ENCODE peak calls at places on chromosomes 1 and 21, in four cellular contexts. One of them, this sample, is unnamed.
A peak's percentile ranks its signal among the peaks of the same experiment; 100 is the strongest.

GRCh38 chr1:17752356-17752755 is 2.8 kb upstream of the ACTL8 start:
- DNase-seq in nephron progenitor cell: no peak
- DNase-seq in heart right ventricle: no peak
- DNase-seq in activated naive CD8-positive, alpha-beta T cell treated with anti-CD3 and anti-CD28 coated beads for 36 hours: no peak
- DNase-seq in this sample: no peak

GRCh38 chr1:183306317-183307042 is 111.7 kb downstream of the NMNAT2 start:
- DNase-seq in nephron progenitor cell: no peak
- DNase-seq in heart right ventricle: peak; percentile 39
- DNase-seq in activated naive CD8-positive, alpha-beta T cell treated with anti-CD3 and anti-CD28 coated beads for 36 hours: no peak
- DNase-seq in this sample: peak; percentile 46

GRCh38 chr1:156881663-156882062 is 11.9 kb upstream of the PEAR1 start:
- DNase-seq in nephron progenitor cell: no peak
- DNase-seq in heart right ventricle: no peak
- DNase-seq in activated naive CD8-positive, alpha-beta T cell treated with anti-CD3 and anti-CD28 coated beads for 36 hours: no peak
- DNase-seq in this sample: no peak

GRCh38 chr1:94081566-94082344 is 39.2 kb downstream of the ABCA4 start:
- DNase-seq in nephron progenitor cell: no peak
- DNase-seq in heart right ventricle: no peak
- DNase-seq in activated naive CD8-positive, alpha-beta T cell treated with anti-CD3 and anti-CD28 coated beads for 36 hours: no peak
- DNase-seq in this sample: no peak

GRCh38 chr1:164953095-164953494 is 394.1 kb downstream of the PBX1 start:
- DNase-seq in nephron progenitor cell: no peak
- DNase-seq in heart right ventricle: no peak
- DNase-seq in activated naive CD8-positive, alpha-beta T cell treated with anti-CD3 and anti-CD28 coated beads for 36 hours: no peak
- DNase-seq in this sample: no peak

GRCh38 chr1:93845554-93846150 is 33.4 kb downstream of the DNTTIP2 start:
- DNase-seq in nephron progenitor cell: peak; percentile 6
- DNase-seq in heart right ventricle: peak; percentile 10
- DNase-seq in activated naive CD8-positive, alpha-beta T cell treated with anti-CD3 and anti-CD28 coated beads for 36 hours: no peak
- DNase-seq in this sample: no peak

GRCh38 chr1:109040627-109041613 is 982 bp downstream of the WDR47 start:
- DNase-seq in nephron progenitor cell: peak; percentile 47
- DNase-seq in heart right ventricle: peak; percentile 10
- DNase-seq in activated naive CD8-positive, alpha-beta T cell treated with anti-CD3 and anti-CD28 coated beads for 36 hours: peak; percentile 50
- DNase-seq in this sample: peak; percentile 38

GRCh38 chr1:165898837-165899236 is 71.4 kb downstream of the UCK2 start:
- DNase-seq in nephron progenitor cell: no peak
- DNase-seq in heart right ventricle: peak; percentile 60
- DNase-seq in activated naive CD8-positive, alpha-beta T cell treated with anti-CD3 and anti-CD28 coated beads for 36 hours: no peak
- DNase-seq in this sample: no peak

GRCh38 chr1:19597463-19598309 is 46.4 kb upstream of the NBL1 start:
- DNase-seq in nephron progenitor cell: no peak
- DNase-seq in heart right ventricle: no peak
- DNase-seq in activated naive CD8-positive, alpha-beta T cell treated with anti-CD3 and anti-CD28 coated beads for 36 hours: no peak
- DNase-seq in this sample: no peak

GRCh38 chr1:211551628-211552465 is 27.1 kb downstream of the SLC30A1 start:
- DNase-seq in nephron progenitor cell: no peak
- DNase-seq in heart right ventricle: no peak
- DNase-seq in activated naive CD8-positive, alpha-beta T cell treated with anti-CD3 and anti-CD28 coated beads for 36 hours: no peak
- DNase-seq in this sample: no peak

GRCh38 chr21:44551290-44552015 is at the start of gene KRTAP10-2:
- DNase-seq in nephron progenitor cell: no peak
- DNase-seq in heart right ventricle: no peak
- DNase-seq in activated naive CD8-positive, alpha-beta T cell treated with anti-CD3 and anti-CD28 coated beads for 36 hours: no peak
- DNase-seq in this sample: no peak

GRCh38 chr1:222171005-222171404 is 376.9 kb downstream of the HHIPL2 start:
- DNase-seq in nephron progenitor cell: no peak
- DNase-seq in heart right ventricle: no peak
- DNase-seq in activated naive CD8-positive, alpha-beta T cell treated with anti-CD3 and anti-CD28 coated beads for 36 hours: no peak
- DNase-seq in this sample: peak; percentile 38